ENCODE peak calls at places on chromosome 22, in nine cellular contexts. K is GDM1; A is esophagus squamous epithelium; O is neural crest cell; S is RWPE1; D is BE2C; T is body of pancreas; V is AG08395; N is naive thymus-derived CD8-positive, alpha-beta T cell. C is an unnamed sample.

GRCh38 chr22:47592791-47593190 is 830.3 kb downstream of the TBC1D22A start:
- DNase-seq in A (no peak), T (no peak), K (no peak), V (no peak), O (no peak), S (no peak), D (no peak), N (no peak), C (no peak)

GRCh38 chr22:25448435-25449051 is 115.9 kb upstream of the GRK3 start:
- DNase-seq in D (peak), A (no peak), N (no peak), T (no peak), O (no peak), S (no peak), K (no peak), V (peak), C (peak)

GRCh38 chr22:45642966-45643365 is 28.7 kb upstream of the ATXN10 start:
- DNase-seq in N (no peak), D (no peak), K (no peak), O (no peak), T (no peak), V (no peak), A (no peak), S (no peak), C (no peak)

GRCh38 chr22:42262964-42263363 is 7.5 kb downstream of the TCF20 start:
- DNase-seq in V (no peak), S (no peak), O (no peak), K (no peak), N (no peak), T (no peak), D (no peak), A (no peak), C (no peak)

GRCh38 chr22:38724926-38725571 is 19.3 kb downstream of the GTPBP1 start:
- DNase-seq in D (peak), S (no peak), O (no peak), T (no peak), N (no peak), V (peak), K (no peak), A (no peak), C (peak)

GRCh38 chr22:17951315-17951714 is 73.0 kb downstream of the MICAL3 start:
- DNase-seq in O (no peak), D (no peak), K (no peak), N (no peak), T (no peak), V (no peak), A (no peak), S (no peak), C (no peak)

GRCh38 chr22:36425977-36426523 is 38.3 kb upstream of the MYH9 start:
- DNase-seq in D (no peak), N (no peak), A (no peak), S (no peak), K (no peak), V (no peak), T (peak), O (peak), C (no peak)

GRCh38 chr22:37623075-37624016 is 14.7 kb downstream of the GGA1 start:
- DNase-seq in K (peak), A (no peak), S (peak), O (peak), N (peak), D (peak), V (peak), T (peak), C (peak)

GRCh38 chr22:45338795-45339194 is 29.1 kb downstream of the FAM118A start:
- DNase-seq in D (no peak), O (no peak), N (no peak), T (no peak), S (no peak), K (no peak), A (no peak), V (no peak), C (no peak)

GRCh38 chr22:19873138-19873959 is 18.7 kb upstream of the GNB1L start:
- DNase-seq in S (no peak), K (no peak), O (no peak), V (no peak), T (peak), A (no peak), N (no peak), D (no peak), C (no peak)

GRCh38 chr22:47333625-47334024 is 571.2 kb downstream of the TBC1D22A start:
- DNase-seq in S (peak), D (no peak), O (no peak), A (no peak), V (peak), T (peak), N (no peak), K (no peak), C (peak)

GRCh38 chr22:27799334-27800249 is 2.0 kb downstream of the MN1 start:
- DNase-seq in D (no peak), K (no peak), O (peak), V (no peak), A (no peak), S (peak), N (no peak), T (no peak), C (no peak)

GRCh38 chr22:38056969-38057841 is at the start of gene PICK1:
- DNase-seq in T (peak), O (peak), K (peak), V (peak), A (peak), N (peak), D (peak), S (peak), C (peak)

GRCh38 chr22:46528121-46528610 is 9.3 kb downstream of the CELSR1 start:
- DNase-seq in O (no peak), A (no peak), T (peak), S (peak), V (no peak), N (no peak), D (no peak), K (no peak), C (no peak)

GRCh38 chr22:48972979-48973693 is 854.5 kb downstream of the BRD1 start:
- DNase-seq in T (no peak), A (no peak), V (no peak), N (no peak), O (no peak), K (no peak), D (no peak), S (no peak), C (no peak)

GRCh38 chr22:38353701-38354100 is 36.5 kb upstream of the CSNK1E start:
- DNase-seq in N (no peak), D (no peak), T (no peak), A (no peak), O (no peak), V (no peak), K (no peak), S (no peak), C (no peak)

GRCh38 chr22:19109198-19110063 is 12.8 kb downstream of the DGCR2 start:
- DNase-seq in K (peak), S (peak), D (no peak), A (no peak), V (peak), T (peak), O (no peak), N (peak), C (peak)

GRCh38 chr22:24315367-24315781 is 44.7 kb downstream of the SPECC1L start:
- DNase-seq in K (no peak), D (no peak), O (no peak), T (no peak), V (no peak), S (no peak), N (no peak), A (no peak), C (peak)

GRCh38 chr22:38300197-38300945 is 16.9 kb downstream of the CSNK1E start:
- DNase-seq in A (no peak), D (no peak), S (no peak), V (no peak), O (no peak), T (no peak), K (no peak), N (no peak), C (no peak)

GRCh38 chr22:47116426-47117341 is 354.2 kb downstream of the TBC1D22A start:
- DNase-seq in N (no peak), T (peak), O (no peak), V (no peak), D (no peak), A (no peak), S (no peak), K (no peak), C (no peak)

GRCh38 chr22:24089951-24090350 is 78.8 kb downstream of the CABIN1 start:
- DNase-seq in K (no peak), N (no peak), D (no peak), T (no peak), S (no peak), O (no peak), V (no peak), A (no peak), C (no peak)

GRCh38 chr22:49270595-49271368 is 556.9 kb downstream of the BRD1 start:
- DNase-seq in V (no peak), O (no peak), T (no peak), S (no peak), D (no peak), A (no peak), K (no peak), N (no peak), C (no peak)

GRCh38 chr22:37777122-37777687 is 30.5 kb upstream of the GCAT start:
- DNase-seq in S (peak), A (no peak), V (peak), N (no peak), K (no peak), D (peak), T (peak), O (no peak), C (peak)

GRCh38 chr22:42388130-42388797 is 43.9 kb downstream of the NFAM1 start:
- DNase-seq in O (peak), V (no peak), S (peak), A (no peak), K (no peak), D (peak), T (peak), N (no peak), C (no peak)

GRCh38 chr22:30005213-30005857 is 74.9 kb upstream of the HORMAD2 start:
- DNase-seq in N (peak), A (no peak), D (peak), K (peak), T (peak), S (peak), V (peak), O (peak), C (peak)

GRCh38 chr22:41217553-41218157 is 12.5 kb downstream of the L3MBTL2 start:
- DNase-seq in S (peak), O (peak), A (no peak), K (peak), D (peak), N (no peak), V (peak), T (peak), C (peak)

GRCh38 chr22:28064941-28065340 is 145.9 kb upstream of the PITPNB start:
- DNase-seq in A (no peak), K (no peak), S (no peak), O (no peak), N (no peak), V (no peak), T (no peak), D (no peak), C (no peak)

GRCh38 chr22:39689421-39689820 is 118.9 kb downstream of the CACNA1I start:
- DNase-seq in S (no peak), K (no peak), N (no peak), O (no peak), V (no peak), T (no peak), A (no peak), D (no peak), C (no peak)

GRCh38 chr22:25361899-25362214 is 142.4 kb downstream of the CRYBB2 start:
- DNase-seq in A (no peak), T (no peak), O (no peak), N (no peak), S (no peak), D (no peak), K (no peak), V (no peak), C (no peak)

GRCh38 chr22:21055564-21055834 is 9.8 kb downstream of the LRRC74B start:
- DNase-seq in A (no peak), O (no peak), V (no peak), T (no peak), D (no peak), S (no peak), K (no peak), N (no peak), C (no peak)